ENCODE peak calls at places on chromosomes 6 and 20, in nine cellular contexts. One of them, this sample, is unnamed.

GRCh38 chr6:163572612-163573011 is 158.1 kb downstream of the QKI start:
- DNase-seq in neuronal stem cell: no peak
- DNase-seq in T-helper 1 cell: no peak
- DNase-seq in heart right ventricle: no peak
- DNase-seq in endothelial cell: no peak
- DNase-seq in NCI-H2081: no peak
- DNase-seq in effector memory CD8-positive, alpha-beta T cell: no peak
- DNase-seq in cardiac muscle cell: no peak
- DNase-seq in cardiac fibroblast: peak
- DNase-seq in this sample: peak

GRCh38 chr6:88031550-88031949 is 16.1 kb upstream of the SPACA1 start:
- DNase-seq in neuronal stem cell: no peak
- DNase-seq in T-helper 1 cell: no peak
- DNase-seq in heart right ventricle: no peak
- DNase-seq in endothelial cell: no peak
- DNase-seq in NCI-H2081: no peak
- DNase-seq in effector memory CD8-positive, alpha-beta T cell: no peak
- DNase-seq in cardiac muscle cell: no peak
- DNase-seq in cardiac fibroblast: no peak
- DNase-seq in this sample: no peak

GRCh38 chr6:7868926-7869325 is 41.7 kb downstream of the TXNDC5 start:
- DNase-seq in neuronal stem cell: no peak
- DNase-seq in T-helper 1 cell: no peak
- DNase-seq in heart right ventricle: no peak
- DNase-seq in endothelial cell: no peak
- DNase-seq in NCI-H2081: no peak
- DNase-seq in effector memory CD8-positive, alpha-beta T cell: no peak
- DNase-seq in cardiac muscle cell: no peak
- DNase-seq in cardiac fibroblast: no peak
- DNase-seq in this sample: no peak

GRCh38 chr6:152146385-152146784 is 338.9 kb downstream of the ESR1 start:
- DNase-seq in neuronal stem cell: no peak
- DNase-seq in T-helper 1 cell: no peak
- DNase-seq in heart right ventricle: no peak
- DNase-seq in endothelial cell: no peak
- DNase-seq in NCI-H2081: no peak
- DNase-seq in effector memory CD8-positive, alpha-beta T cell: no peak
- DNase-seq in cardiac muscle cell: no peak
- DNase-seq in cardiac fibroblast: peak
- DNase-seq in this sample: no peak

GRCh38 chr6:88295663-88296062 is 129.5 kb upstream of the CNR1 start:
- DNase-seq in neuronal stem cell: no peak
- DNase-seq in T-helper 1 cell: no peak
- DNase-seq in heart right ventricle: no peak
- DNase-seq in endothelial cell: no peak
- DNase-seq in NCI-H2081: no peak
- DNase-seq in effector memory CD8-positive, alpha-beta T cell: no peak
- DNase-seq in cardiac muscle cell: no peak
- DNase-seq in cardiac fibroblast: no peak
- DNase-seq in this sample: no peak

GRCh38 chr6:12440981-12441380 is 150.8 kb downstream of the EDN1 start:
- DNase-seq in neuronal stem cell: peak
- DNase-seq in T-helper 1 cell: no peak
- DNase-seq in heart right ventricle: no peak
- DNase-seq in endothelial cell: no peak
- DNase-seq in NCI-H2081: no peak
- DNase-seq in effector memory CD8-positive, alpha-beta T cell: no peak
- DNase-seq in cardiac muscle cell: peak
- DNase-seq in cardiac fibroblast: peak
- DNase-seq in this sample: peak

GRCh38 chr6:11589261-11589660 is 51.7 kb downstream of the TMEM170B start:
- DNase-seq in neuronal stem cell: no peak
- DNase-seq in T-helper 1 cell: no peak
- DNase-seq in heart right ventricle: no peak
- DNase-seq in endothelial cell: no peak
- DNase-seq in NCI-H2081: no peak
- DNase-seq in effector memory CD8-positive, alpha-beta T cell: no peak
- DNase-seq in cardiac muscle cell: no peak
- DNase-seq in cardiac fibroblast: peak
- DNase-seq in this sample: no peak

GRCh38 chr6:75478929-75479328 is 14.7 kb downstream of the FILIP1 start:
- DNase-seq in neuronal stem cell: no peak
- DNase-seq in T-helper 1 cell: no peak
- DNase-seq in heart right ventricle: no peak
- DNase-seq in endothelial cell: no peak
- DNase-seq in NCI-H2081: no peak
- DNase-seq in effector memory CD8-positive, alpha-beta T cell: no peak
- DNase-seq in cardiac muscle cell: no peak
- DNase-seq in cardiac fibroblast: no peak
- DNase-seq in this sample: no peak

GRCh38 chr20:62860924-62861691 is 514 bp downstream of the TCFL5 start:
- DNase-seq in neuronal stem cell: peak
- DNase-seq in T-helper 1 cell: peak
- DNase-seq in heart right ventricle: no peak
- DNase-seq in endothelial cell: peak
- DNase-seq in NCI-H2081: peak
- DNase-seq in effector memory CD8-positive, alpha-beta T cell: peak
- DNase-seq in cardiac muscle cell: peak
- DNase-seq in cardiac fibroblast: no peak
- DNase-seq in this sample: peak

GRCh38 chr6:72674842-72675241 is 53.0 kb downstream of the KCNQ5 start:
- DNase-seq in neuronal stem cell: no peak
- DNase-seq in T-helper 1 cell: no peak
- DNase-seq in heart right ventricle: no peak
- DNase-seq in endothelial cell: no peak
- DNase-seq in NCI-H2081: no peak
- DNase-seq in effector memory CD8-positive, alpha-beta T cell: no peak
- DNase-seq in cardiac muscle cell: no peak
- DNase-seq in cardiac fibroblast: no peak
- DNase-seq in this sample: no peak

This sample was measured in K562.